ENCODE peak calls at places on chromosomes 12 and 14, in ten cellular contexts. H is B cell; Q is stimulated activated CD8-positive, alpha-beta memory T cell treated with anti-CD3 and anti-CD28 coated beads, Interleukin-4, amount 100 ng/mL, for 48 hours; E is activated CD8-positive, alpha-beta memory T cell treated with anti-CD3 and anti-CD28 coated beads, Interleukin-2, amount 50 U/mL, for 4 hours; S is activated CD4-positive, alpha-beta T cell treated with anti-CD3 and anti-CD28 coated beads for 48 hours; J is activated T-cell treated with anti-CD3 and anti-CD28 coated beads, Interleukin-2, amount 50 U/mL, for 48 hours; U is DND-41; L is cardiac septum; F is ovary; Y is progenitor cell of endocrine pancreas. A is an unnamed sample.

GRCh38 chr14:94998702-94999101 is 158.6 kb downstream of the DICER1 start:
- DNase-seq in H (no peak), Q (no peak), E (no peak), S (no peak), J (no peak), U (no peak), L (no peak), F (no peak), Y (no peak), A (no peak)

GRCh38 chr12:40569626-40570179 is 122.5 kb upstream of the CNTN1 start:
- DNase-seq in H (no peak), Q (no peak), E (no peak), S (no peak), J (no peak), U (no peak), L (no peak), F (no peak), Y (no peak), A (no peak)

GRCh38 chr12:56143225-56143624 is 9.2 kb upstream of the MYL6B start:
- DNase-seq in H (no peak), Q (no peak), E (no peak), S (no peak), J (no peak), U (no peak), L (no peak), F (no peak), Y (no peak), A (no peak)

GRCh38 chr12:80702889-80703605 is 4.4 kb upstream of the MYF6 start:
- DNase-seq in H (no peak), Q (no peak), E (no peak), S (no peak), J (no peak), U (no peak), L (no peak), F (no peak), Y (no peak), A (no peak)

GRCh38 chr12:96981053-96981452 is 74.0 kb downstream of the NEDD1 start:
- DNase-seq in H (no peak), Q (no peak), E (no peak), S (no peak), J (no peak), U (no peak), L (no peak), F (no peak), Y (no peak), A (peak)

GRCh38 chr14:46401066-46401465 is 250.5 kb downstream of the RPL10L start:
- DNase-seq in H (no peak), Q (no peak), E (no peak), S (no peak), J (no peak), U (no peak), L (no peak), F (no peak), Y (no peak), A (no peak)

GRCh38 chr14:87503711-87504110 is 489.3 kb downstream of the GALC start:
- DNase-seq in H (no peak), Q (no peak), E (no peak), S (no peak), J (no peak), U (no peak), L (no peak), F (no peak), Y (no peak), A (no peak)

GRCh38 chr12:84502907-84503787 is 409.5 kb downstream of the SLC6A15 start:
- DNase-seq in H (peak), Q (peak), E (no peak), S (peak), J (no peak), U (no peak), L (no peak), F (no peak), Y (peak), A (peak)

GRCh38 chr14:93888995-93889394 is 38.1 kb upstream of the FAM181A start:
- DNase-seq in H (no peak), Q (no peak), E (no peak), S (no peak), J (no peak), U (no peak), L (no peak), F (no peak), Y (no peak), A (no peak)

GRCh38 chr12:128801879-128802391 is 21.8 kb downstream of the SLC15A4 start:
- DNase-seq in H (no peak), Q (no peak), E (no peak), S (no peak), J (no peak), U (no peak), L (no peak), F (no peak), Y (no peak), A (peak)

GRCh38 chr14:69687963-69688649 is 76.7 kb downstream of the SUSD6 start:
- DNase-seq in H (no peak), Q (no peak), E (no peak), S (no peak), J (no peak), U (no peak), L (no peak), F (no peak), Y (no peak), A (no peak)

GRCh38 chr14:73728106-73729014 is 14.2 kb upstream of the PNMA1 start:
- DNase-seq in H (peak), Q (peak), E (peak), S (peak), J (peak), U (peak), L (peak), F (peak), Y (peak), A (no peak)

GRCh38 chr12:100234591-100235304 is 32.1 kb downstream of the DEPDC4 start:
- DNase-seq in H (peak), Q (no peak), E (no peak), S (no peak), J (no peak), U (no peak), L (no peak), F (no peak), Y (no peak), A (no peak)

GRCh38 chr12:116492703-116493324 is 66.4 kb upstream of the MAP1LC3B2 start:
- DNase-seq in H (no peak), Q (no peak), E (no peak), S (peak), J (no peak), U (peak), L (no peak), F (no peak), Y (no peak), A (peak)

GRCh38 chr14:21768116-21768874 is 94.7 kb upstream of the OR4E1 start:
- DNase-seq in H (peak), Q (no peak), E (no peak), S (peak), J (peak), U (peak), L (no peak), F (no peak), Y (no peak), A (no peak)

GRCh38 chr12:76020281-76020680 is 11.3 kb downstream of the PHLDA1 start:
- DNase-seq in H (no peak), Q (peak), E (peak), S (peak), J (peak), U (peak), L (no peak), F (no peak), Y (no peak), A (peak)

GRCh38 chr12:62684586-62685295 is 218.1 kb downstream of the MON2 start:
- DNase-seq in H (no peak), Q (no peak), E (no peak), S (no peak), J (no peak), U (no peak), L (no peak), F (peak), Y (no peak), A (no peak)

GRCh38 chr12:10113085-10113484 is 14.3 kb upstream of the CLEC1A start:
- DNase-seq in H (no peak), Q (no peak), E (no peak), S (no peak), J (no peak), U (no peak), L (no peak), F (no peak), Y (no peak), A (no peak)

GRCh38 chr12:51048601-51049369 is 658 bp downstream of the LETMD1 start:
- DNase-seq in H (no peak), Q (peak), E (no peak), S (no peak), J (peak), U (peak), L (no peak), F (no peak), Y (no peak), A (no peak)

GRCh38 chr12:105204127-105204526 is 31.8 kb downstream of the APPL2 start:
- DNase-seq in H (no peak), Q (no peak), E (no peak), S (no peak), J (no peak), U (no peak), L (no peak), F (no peak), Y (no peak), A (no peak)

GRCh38 chr12:120316798-120317257 is 10.8 kb downstream of the PLA2G1B start:
- DNase-seq in H (no peak), Q (no peak), E (no peak), S (no peak), J (peak), U (no peak), L (no peak), F (no peak), Y (no peak), A (no peak)

GRCh38 chr14:92590941-92591340 is 77.4 kb downstream of the RIN3 start:
- DNase-seq in H (no peak), Q (no peak), E (no peak), S (no peak), J (no peak), U (no peak), L (no peak), F (no peak), Y (no peak), A (no peak)

GRCh38 chr14:53850714-53851296 is 105.8 kb downstream of the BMP4 start:
- DNase-seq in H (no peak), Q (no peak), E (no peak), S (no peak), J (no peak), U (no peak), L (no peak), F (no peak), Y (no peak), A (peak)

GRCh38 chr12:60684988-60685655 is 1089.3 kb downstream of the SLC16A7 start:
- DNase-seq in H (no peak), Q (no peak), E (no peak), S (no peak), J (no peak), U (no peak), L (no peak), F (no peak), Y (no peak), A (no peak)

GRCh38 chr12:3646561-3647241 is 106.2 kb downstream of the CRACR2A start:
- DNase-seq in H (no peak), Q (no peak), E (no peak), S (no peak), J (no peak), U (no peak), L (no peak), F (no peak), Y (no peak), A (no peak)

GRCh38 chr12:64890873-64891468 is 66.5 kb downstream of the TBC1D30 start:
- DNase-seq in H (peak), Q (no peak), E (no peak), S (no peak), J (no peak), U (no peak), L (no peak), F (no peak), Y (no peak), A (peak)

GRCh38 chr12:12943589-12944260 is 8.2 kb downstream of the GPRC5D start:
- DNase-seq in H (no peak), Q (no peak), E (no peak), S (no peak), J (no peak), U (no peak), L (no peak), F (no peak), Y (no peak), A (no peak)

GRCh38 chr14:65169351-65169750 is 67.0 kb upstream of the MAX start:
- DNase-seq in H (no peak), Q (no peak), E (no peak), S (no peak), J (no peak), U (no peak), L (no peak), F (no peak), Y (no peak), A (no peak)